ENCODE peak calls at places on chromosome 15, in four cellular contexts. Y, A, D and V are unnamed samples.

GRCh38 chr15:64162869-64163661 is at the start of gene PPIB:
- DNase-seq in D (peak; percentile 93), Y (peak; percentile 98), A (peak; percentile 91), V (peak; percentile 97)

GRCh38 chr15:89912145-89912673 is 543 bp downstream of the ARPIN start:
- DNase-seq in D (no peak), A (no peak), Y (peak; percentile 58), V (no peak)

GRCh38 chr15:82543155-82543554 is 2.9 kb upstream of the RPS17 start:
- DNase-seq in D (no peak), Y (no peak), A (no peak), V (peak; percentile 91)

GRCh38 chr15:92104069-92104468 is 250.6 kb downstream of the SLCO3A1 start:
- DNase-seq in Y (no peak), D (no peak), A (no peak), V (no peak)

GRCh38 chr15:53716909-53717878 is 42.3 kb downstream of the WDR72 start:
- DNase-seq in A (no peak), Y (no peak), D (peak; percentile 20), V (no peak)

GRCh38 chr15:89575656-89576416 is 567 bp downstream of the TICRR start:
- DNase-seq in A (no peak), Y (no peak), D (no peak), V (peak; percentile 4)

GRCh38 chr15:27127834-27128570 is 157.0 kb downstream of the GABRG3 start:
- DNase-seq in D (no peak), A (no peak), Y (no peak), V (no peak)

GRCh38 chr15:91921188-91921820 is 67.8 kb downstream of the SLCO3A1 start:
- DNase-seq in D (no peak), Y (no peak), A (no peak), V (peak; percentile 44)

GRCh38 chr15:91142097-91142744 is 42.2 kb downstream of the SV2B start:
- DNase-seq in A (no peak), D (peak; percentile 6), Y (peak; percentile 22), V (no peak)

GRCh38 chr15:58568157-58568571 is 136.4 kb downstream of the LIPC start:
- DNase-seq in D (no peak), Y (no peak), A (no peak), V (no peak)

GRCh38 chr15:51649659-51650521 is 27.3 kb upstream of the DMXL2 start:
- DNase-seq in A (peak; percentile 63), Y (peak; percentile 75), D (peak; percentile 68), V (peak; percentile 79)

GRCh38 chr15:88704791-88705768 is 66.3 kb downstream of the ISG20 start:
- DNase-seq in Y (no peak), D (no peak), A (no peak), V (no peak)

GRCh38 chr15:59170295-59170881 is 36.3 kb upstream of the LDHAL6B start:
- DNase-seq in D (peak; percentile 16), A (no peak), Y (no peak), V (no peak)

GRCh38 chr15:28086175-28086703 is 12.9 kb downstream of the OCA2 start:
- DNase-seq in D (peak; percentile 60), A (peak; percentile 25), Y (peak; percentile 79), V (peak; percentile 46)

GRCh38 chr15:90221251-90221900 is 12.4 kb downstream of the CIB1 start:
- DNase-seq in A (no peak), Y (peak; percentile 95), D (peak; percentile 67), V (peak; percentile 86)

GRCh38 chr15:55239440-55240124 is 42.8 kb upstream of the RSL24D1 start:
- DNase-seq in D (no peak), Y (no peak), A (no peak), V (no peak)

GRCh38 chr15:72184165-72184811 is 13.3 kb downstream of the GRAMD2A start:
- DNase-seq in Y (peak; percentile 85), A (no peak), D (peak; percentile 40), V (no peak)

GRCh38 chr15:84826369-84826823 is 9.2 kb downstream of the ALPK3 start:
- DNase-seq in Y (peak; percentile 75), A (no peak), D (peak; percentile 48), V (no peak)

GRCh38 chr15:71784719-71785118 is 25.6 kb upstream of the NR2E3 start:
- DNase-seq in D (no peak), A (no peak), Y (no peak), V (no peak)

GRCh38 chr15:33810806-33811205 is 157.5 kb upstream of the CHRM5 start:
- DNase-seq in D (no peak), Y (no peak), A (no peak), V (no peak)
- TF ChIP-seq BHLHE40 in D (no peak), Y (no peak), A (no peak), V (no peak)

DNA sequence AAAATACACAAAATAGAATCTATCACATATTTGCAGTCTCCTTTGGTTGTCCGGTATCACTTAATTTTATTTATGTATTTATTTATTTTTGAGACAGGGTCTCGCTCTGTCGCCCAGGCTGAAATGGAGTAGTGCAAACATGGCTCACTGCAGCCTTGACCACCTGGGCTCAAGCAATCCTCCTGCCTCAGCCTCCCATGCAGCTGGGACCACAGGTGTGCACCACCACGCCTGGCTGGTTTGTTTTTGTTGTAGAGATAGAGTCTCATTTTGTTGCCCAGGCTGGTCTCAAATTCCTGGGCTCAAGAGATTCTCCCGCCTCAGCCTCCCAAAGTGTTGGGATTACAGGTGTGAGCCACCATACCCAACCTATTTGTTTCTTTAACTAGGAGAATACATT is 33.9 kb downstream of the DENND4A start:
- DNase-seq in Y (no peak), A (no peak), D (no peak), V (no peak)
- H3K4me2 ChIP-seq in Y (no peak overlapping the region), A (no peak overlapping the region), D (no peak overlapping the region), V (no peak overlapping the region)

DNA sequence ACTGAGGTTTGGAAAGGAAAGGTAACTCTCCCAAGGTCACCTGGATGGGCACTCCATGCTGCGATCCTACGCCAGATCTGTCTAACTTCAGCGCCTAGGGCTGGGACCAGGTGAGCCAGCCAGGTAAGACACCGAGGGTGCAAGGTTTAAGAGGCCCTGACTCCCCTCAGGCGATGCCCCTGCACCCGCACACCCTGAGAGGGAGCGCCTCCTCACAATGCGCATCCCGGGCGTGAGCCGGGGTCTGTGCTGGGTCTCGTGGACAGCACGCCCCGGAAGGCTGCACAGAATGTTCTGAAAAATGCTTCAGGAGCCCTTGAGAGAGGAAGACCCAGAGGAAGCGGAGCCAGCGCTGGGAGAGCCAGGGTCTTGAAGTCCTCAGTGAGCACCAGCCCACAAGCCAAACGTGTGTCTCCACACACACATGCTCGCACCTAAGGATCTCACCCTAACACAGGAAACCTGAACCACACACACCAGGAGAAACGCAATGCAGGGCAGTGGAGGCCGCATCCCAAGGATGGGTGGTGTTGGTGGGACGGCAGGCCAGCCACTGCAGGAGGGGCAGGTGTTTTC is 142.0 kb downstream of the ADAMTS17 start:
- DNase-seq in Y (no peak), A (no peak), D (no peak), V (no peak)
- TF ChIP-seq BHLHE40 in Y (no peak), A (no peak), D (no peak), V (no peak)

GRCh38 chr15:69031013-69032001 is 16.8 kb downstream of the NOX5 start:
- DNase-seq in D (no peak), A (no peak), Y (peak; percentile 82), V (no peak)
- H3K4me2 ChIP-seq in D (peak overlapping the region; percentile 79), A (no peak overlapping the region), Y (peak overlapping the region; percentile 90), V (peak overlapping the region; percentile 70)

GRCh38 chr15:62840518-62841268 is 201.9 kb upstream of the TPM1 start:
- DNase-seq in A (no peak), D (no peak), Y (no peak), V (no peak)

GRCh38 chr15:62841891-62842559 is 200.5 kb upstream of the TPM1 start:
- DNase-seq in D (no peak), A (no peak), Y (no peak), V (no peak)

GRCh38 chr15:62845239-62846126 is 197.1 kb upstream of the TPM1 start:
- DNase-seq in D (peak; percentile 41), A (no peak), Y (peak; percentile 51), V (peak; percentile 59)

GRCh38 chr15:62844564-62845235 is 197.8 kb upstream of the TPM1 start:
- DNase-seq in D (no peak), A (no peak), Y (no peak), V (no peak)

GRCh38 chr15:62841269-62841628 is 201.3 kb upstream of the TPM1 start:
- DNase-seq in A (no peak), D (no peak), Y (no peak), V (peak; percentile 60)
- TF ChIP-seq BHLHE40 in A (no peak), D (no peak), Y (no peak), V (no peak)

GRCh38 chr15:66849746-66850077 is 147.7 kb downstream of the SMAD6 start:
- DNase-seq in Y (no peak), D (no peak), A (no peak), V (no peak)

GRCh38 chr15:66851226-66852063 is 149.4 kb downstream of the SMAD6 start:
- DNase-seq in A (no peak), D (peak; percentile 32), Y (peak; percentile 97), V (peak; percentile 70)

GRCh38 chr15:66848666-66849392 is 146.8 kb downstream of the SMAD6 start:
- DNase-seq in D (no peak), A (no peak), Y (no peak), V (no peak)

GRCh38 chr15:66849393-66849745 is 147.3 kb downstream of the SMAD6 start:
- DNase-seq in D (no peak), A (no peak), Y (no peak), V (no peak)

GRCh38 chr15:66850078-66850991 is 148.3 kb downstream of the SMAD6 start:
- DNase-seq in A (no peak), Y (no peak), D (no peak), V (no peak)
- H3K4me2 ChIP-seq in A (no peak overlapping the region), Y (peak overlapping the region; percentile 60), D (no peak overlapping the region), V (no peak overlapping the region)

DNA sequence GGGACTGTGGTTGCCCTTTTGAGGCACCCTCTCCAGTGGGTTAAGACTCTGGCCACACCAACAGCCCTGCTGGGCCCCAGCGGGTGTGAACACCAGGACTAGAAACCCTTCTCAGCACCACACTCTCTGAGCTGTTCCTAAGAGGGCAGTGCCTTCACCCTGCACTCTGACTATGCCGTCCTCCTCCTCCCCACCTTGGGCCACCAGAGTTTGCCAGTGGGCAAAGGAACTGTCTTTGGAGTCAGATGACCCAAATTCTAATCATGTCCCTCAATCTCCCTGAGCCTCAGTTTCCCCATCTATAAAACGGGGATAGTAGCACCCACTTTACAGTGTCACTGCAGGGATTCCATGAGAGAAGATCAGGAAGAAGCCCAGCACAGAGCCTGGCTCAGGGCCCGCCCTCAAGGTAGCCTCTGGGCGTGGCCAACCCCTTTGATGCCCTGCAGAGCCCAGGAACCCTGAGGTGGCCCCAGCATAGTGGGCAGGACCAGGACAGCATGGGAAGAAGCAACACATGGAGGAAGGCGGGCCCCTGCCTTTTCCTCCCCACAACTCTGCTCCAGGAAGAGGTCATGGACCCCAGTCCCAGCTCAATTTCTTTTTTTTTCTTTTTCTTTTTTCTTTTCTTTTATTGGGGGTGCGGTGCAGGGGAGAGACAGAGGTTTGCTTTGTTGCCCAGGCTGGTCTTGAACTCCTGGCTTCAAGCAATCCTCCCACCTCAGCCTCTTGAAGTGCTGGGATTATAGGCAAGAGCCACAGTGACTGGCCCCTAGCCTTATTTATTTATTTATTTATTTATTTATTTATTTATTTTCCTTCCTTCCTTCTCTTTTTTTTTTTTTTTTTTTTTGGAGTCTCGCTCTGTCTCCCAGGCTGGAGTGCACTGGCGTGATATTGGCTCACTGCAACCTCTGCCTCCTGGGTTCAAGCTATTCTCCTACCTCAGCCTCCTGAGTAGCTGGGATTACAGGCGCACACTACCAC is 115.7 kb upstream of the LINGO1 start:
- DNase-seq in A (no peak), D (peak; percentile 6), Y (peak; percentile 33), V (no peak)
- TF ChIP-seq BHLHE40 in A (no peak), D (no peak), Y (no peak), V (no peak)